ENCODE peak calls at places on chromosomes 6 and 20, in ten cellular contexts. J is uterus, Q is neural progenitor cell, Y is sigmoid colon, E is pancreas, G is OCI-LY7, B is H9, M is MM.1S, F is IMR-90, C is PC-3. L is an unnamed sample. For H3K4me1, the result is how much of the 10 kb centered on the place peaks cover.

GRCh38 chr6:72649032-72649984 is 27.4 kb downstream of the KCNQ5 start:
- DNase-seq in J (no peak), Q (no peak), Y (no peak), E (no peak), G (no peak), B (no peak), M (no peak), F (peak), C (peak), L (no peak)

GRCh38 chr20:38187512-38187911 is 22.4 kb upstream of the TGM2 start:
- DNase-seq in J (no peak), Q (peak), Y (peak), E (no peak), G (no peak), B (peak), M (no peak), F (peak), C (no peak), L (peak)

GRCh38 chr6:37024665-37025337 is 19.3 kb downstream of the FGD2 start:
- DNase-seq in J (no peak), Q (no peak), Y (no peak), E (no peak), G (no peak), B (no peak), M (peak), F (peak), C (peak), L (peak)

GRCh38 chr6:42817910-42818309 is 36.1 kb downstream of the BICRAL start:
- DNase-seq in J (no peak), Q (no peak), Y (no peak), E (no peak), G (no peak), B (no peak), M (no peak), F (no peak), C (no peak), L (no peak)

GRCh38 chr20:34180460-34181108 is 60.6 kb upstream of the ASIP start:
- DNase-seq in J (no peak), Q (no peak), Y (no peak), E (peak), G (no peak), B (no peak), M (no peak), F (no peak), C (peak), L (no peak)

GRCh38 chr6:12351672-12352071 is 61.5 kb downstream of the EDN1 start:
- DNase-seq in J (no peak), Q (no peak), Y (no peak), E (no peak), G (no peak), B (peak), M (no peak), F (no peak), C (no peak), L (no peak)

GRCh38 chr20:39264506-39265172 is 302.5 kb downstream of the DHX35 start:
- DNase-seq in J (peak), Q (peak), Y (peak), E (peak), G (peak), B (peak), M (peak), F (peak), C (peak), L (no peak)

GRCh38 chr6:80872194-80872950 is 765.9 kb downstream of the BCKDHB start:
- DNase-seq in J (peak), Q (no peak), Y (no peak), E (no peak), G (no peak), B (no peak), M (no peak), F (no peak), C (no peak), L (no peak)

GRCh38 chr6:154479388-154480143 is 30.9 kb downstream of the CNKSR3 start:
- DNase-seq in J (no peak), Q (no peak), Y (no peak), E (no peak), G (no peak), B (no peak), M (no peak), F (peak), C (no peak), L (no peak)

GRCh38 chr6:22737331-22737730 is 168.0 kb downstream of the HDGFL1 start:
- DNase-seq in J (peak), Q (peak), Y (peak), E (peak), G (no peak), B (peak), M (no peak), F (peak), C (peak), L (no peak)

GRCh38 chr6:30129818-30130679 is 5.9 kb upstream of the TRIM40 start:
- DNase-seq in J (no peak), Q (no peak), Y (no peak), E (no peak), G (no peak), B (no peak), M (no peak), F (no peak), C (peak), L (no peak)

GRCh38 chr6:138537090-138537489 is 37.8 kb upstream of the NHSL1 start:
- DNase-seq in J (no peak), Q (no peak), Y (no peak), E (no peak), G (no peak), B (no peak), M (no peak), F (peak), C (no peak), L (no peak)

GRCh38 chr6:83270971-83271714 is 78.0 kb downstream of the RWDD2A start:
- DNase-seq in J (no peak), Q (no peak), Y (no peak), E (no peak), G (no peak), B (no peak), M (no peak), F (peak), C (peak), L (no peak)

GRCh38 chr6:2244261-2245102 is 923 bp downstream of the GMDS start:
- DNase-seq in J (no peak), Q (no peak), Y (no peak), E (peak), G (no peak), B (no peak), M (peak), F (no peak), C (peak), L (no peak)

GRCh38 chr6:138979365-138979764 is 8.7 kb downstream of the REPS1 start:
- DNase-seq in J (no peak), Q (no peak), Y (no peak), E (no peak), G (no peak), B (no peak), M (no peak), F (peak), C (no peak), L (no peak)

GRCh38 chr6:150830409-150831165 is 34.9 kb upstream of the MTHFD1L start:
- DNase-seq in J (no peak), Q (no peak), Y (no peak), E (no peak), G (no peak), B (no peak), M (no peak), F (peak), C (peak), L (no peak)

GRCh38 chr6:75480425-75480824 is 13.2 kb downstream of the FILIP1 start:
- DNase-seq in J (no peak), Q (no peak), Y (no peak), E (no peak), G (no peak), B (no peak), M (no peak), F (peak), C (no peak), L (no peak)

GRCh38 chr6:106102034-106102433 is 15.9 kb downstream of the PRDM1 start:
- DNase-seq in J (no peak), Q (no peak), Y (no peak), E (no peak), G (no peak), B (no peak), M (peak), F (no peak), C (no peak), L (no peak)

GRCh38 chr6:44093750-44094402 is 33.4 kb downstream of the MRPL14 start:
- DNase-seq in J (no peak), Q (no peak), Y (no peak), E (no peak), G (no peak), B (no peak), M (no peak), F (no peak), C (no peak), L (no peak)

GRCh38 chr6:108350528-108350927 is 55.7 kb downstream of the AFG1L start:
- DNase-seq in J (no peak), Q (no peak), Y (no peak), E (peak), G (no peak), B (no peak), M (no peak), F (no peak), C (no peak), L (no peak)

GRCh38 chr6:156633291-156633690 is 143.9 kb upstream of the ARID1B start:
- DNase-seq in J (no peak), Q (no peak), Y (no peak), E (no peak), G (no peak), B (no peak), M (no peak), F (no peak), C (no peak), L (no peak)

GRCh38 chr6:168031411-168032382 is 34.2 kb downstream of the KIF25 start:
- DNase-seq in J (no peak), Q (no peak), Y (no peak), E (no peak), G (no peak), B (no peak), M (no peak), F (peak), C (no peak), L (no peak)

GRCh38 chr6:12228447-12229146 is 61.6 kb upstream of the EDN1 start:
- DNase-seq in J (no peak), Q (no peak), Y (no peak), E (no peak), G (no peak), B (no peak), M (no peak), F (no peak), C (no peak), L (no peak)

GRCh38 chr6:42532038-42532669 is 31.7 kb upstream of the UBR2 start:
- DNase-seq in J (no peak), Q (peak), Y (no peak), E (peak), G (peak), B (no peak), M (peak), F (peak), C (peak), L (no peak)

GRCh38 chr6:138691595-138692057 is 81.9 kb upstream of the CCDC28A start:
- DNase-seq in J (no peak), Q (peak), Y (no peak), E (no peak), G (no peak), B (peak), M (no peak), F (peak), C (peak), L (no peak)

GRCh38 chr6:158047120-158047518 is 65.5 kb downstream of the SYNJ2 start:
- DNase-seq in J (no peak), Q (no peak), Y (no peak), E (no peak), G (no peak), B (no peak), M (no peak), F (peak), C (peak), L (no peak)

GRCh38 chr20:40680560-40680959 is 8.5 kb downstream of the MAFB start:
- DNase-seq in J (no peak), Q (no peak), Y (no peak), E (no peak), G (no peak), B (no peak), M (no peak), F (no peak), C (no peak), L (no peak)

GRCh38 chr6:154593122-154593521 is 82.6 kb upstream of the CNKSR3 start:
- DNase-seq in J (peak), Q (no peak), Y (peak), E (peak), G (no peak), B (peak), M (no peak), F (no peak), C (no peak), L (no peak)

GRCh38 chr6:53855940-53856339 is 61.1 kb downstream of the LRRC1 start:
- DNase-seq in J (no peak), Q (no peak), Y (no peak), E (no peak), G (no peak), B (no peak), M (no peak), F (no peak), C (no peak), L (no peak)

GRCh38 chr6:120214097-120214496 is 864.5 kb upstream of the MAN1A1 start:
- DNase-seq in J (no peak), Q (no peak), Y (no peak), E (no peak), G (no peak), B (no peak), M (no peak), F (no peak), C (peak), L (no peak)

GRCh38 chr6:28657756-28658465 is 132.2 kb downstream of the GPX5 start:
- DNase-seq in J (peak), Q (peak), Y (no peak), E (no peak), G (peak), B (peak), M (peak), F (peak), C (peak), L (no peak)

GRCh38 chr6:116662186-116662585 is 6.4 kb downstream of the ZUP1 start:
- DNase-seq in J (no peak), Q (no peak), Y (no peak), E (no peak), G (no peak), B (no peak), M (no peak), F (peak), C (no peak), L (no peak)

GRCh38 chr6:148179786-148180185 is 162.9 kb upstream of the SASH1 start:
- DNase-seq in J (no peak), Q (peak), Y (no peak), E (no peak), G (no peak), B (no peak), M (no peak), F (peak), C (peak), L (no peak)

GRCh38 chr6:163814494-163815364 is 400.2 kb downstream of the QKI start:
- DNase-seq in J (peak), Q (no peak), Y (no peak), E (no peak), G (peak), B (no peak), M (no peak), F (peak), C (peak), L (no peak)

GRCh38 chr20:21693322-21693721 is 12.1 kb upstream of the PAX1 start:
- DNase-seq in J (no peak), Q (peak), Y (no peak), E (no peak), G (peak), B (peak), M (no peak), F (no peak), C (no peak), L (no peak)
- TF ChIP-seq CTCF in J (no peak), Q (peak), Y (no peak), E (no peak), G (peak), B (peak), M (no peak), F (no peak), C (peak), L (peak)

GRCh38 chr20:64047046-64047389 is 2.4 kb downstream of the SOX18 start:
- DNase-seq in J (no peak), Q (no peak), Y (no peak), E (no peak), G (no peak), B (no peak), M (no peak), F (no peak), C (no peak), L (no peak)
- H3K4me1 ChIP-seq in J (under half), Q (under half), Y (under half), E (under half), G (under half), B (under half), M (under half), F (under half), C (under half), L (under half)

DNA sequence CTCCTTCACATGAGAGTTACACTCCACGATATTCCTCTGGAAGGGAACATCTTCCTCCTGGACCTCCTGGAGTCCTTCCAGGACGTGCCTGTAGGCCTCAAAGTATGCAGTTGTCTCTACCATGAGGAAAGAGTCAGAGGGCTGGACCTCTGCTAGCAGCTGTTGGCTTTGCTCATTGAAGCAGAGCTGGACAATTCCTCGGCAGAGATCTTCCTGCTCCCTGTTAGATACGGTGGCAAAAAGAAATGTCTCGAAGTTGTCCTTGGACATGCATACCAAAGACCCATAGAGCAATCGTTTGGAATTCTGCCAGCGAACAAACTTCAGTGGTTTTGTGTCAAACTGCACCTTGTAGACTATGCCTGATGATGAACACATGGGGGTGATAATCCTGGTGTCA is 7.7 kb downstream of the ZNFX1 start:
- DNase-seq in J (no peak), Q (no peak), Y (no peak), E (no peak), G (no peak), B (no peak), M (no peak), F (peak), C (no peak), L (no peak)
- H3K27ac ChIP-seq in J (no peak), Q (no peak), Y (no peak), E (no peak), G (no peak), B (no peak), M (no peak), F (no peak), C (no peak), L (no peak)

GRCh38 chr6:78438135-78438534 is 429.2 kb upstream of the IRAK1BP1 start:
- DNase-seq in J (no peak), Q (no peak), Y (no peak), E (no peak), G (no peak), B (no peak), M (no peak), F (no peak), C (no peak), L (no peak)

GRCh38 chr6:78436335-78436734 is 431.0 kb upstream of the IRAK1BP1 start:
- DNase-seq in J (no peak), Q (peak), Y (no peak), E (no peak), G (no peak), B (no peak), M (no peak), F (peak), C (peak), L (no peak)
- TF ChIP-seq CTCF in J (no peak), Q (peak), Y (no peak), E (no peak), G (peak), B (peak), M (peak), F (peak), C (peak), L (peak)

GRCh38 chr20:44600758-44601562 is 18.6 kb downstream of the PKIG start:
- DNase-seq in J (no peak), Q (no peak), Y (peak), E (no peak), G (no peak), B (no peak), M (no peak), F (peak), C (no peak), L (peak)
- H3K4me1 ChIP-seq in J (under half), Q (under half), Y (half or more), E (under half), G (under half), B (under half), M (under half), F (under half), C (under half), L (under half)

GRCh38 chr20:53657289-53657678 is 63.6 kb upstream of the ZNF217 start:
- DNase-seq in J (no peak), Q (no peak), Y (no peak), E (no peak), G (no peak), B (no peak), M (peak), F (no peak), C (no peak), L (no peak)
- H3K27ac ChIP-seq in J (peak), Q (no peak), Y (peak), E (peak), G (no peak), B (no peak), M (peak), F (no peak), C (no peak), L (no peak)

GRCh38 chr6:97069363-97069762 is 144.8 kb downstream of the KLHL32 start:
- DNase-seq in J (no peak), Q (no peak), Y (no peak), E (no peak), G (no peak), B (no peak), M (no peak), F (no peak), C (no peak), L (no peak)

GRCh38 chr6:97077380-97077779 is 152.9 kb downstream of the KLHL32 start:
- DNase-seq in J (no peak), Q (peak), Y (no peak), E (no peak), G (no peak), B (no peak), M (no peak), F (no peak), C (no peak), L (no peak)

GRCh38 chr6:97078791-97079190 is 154.3 kb downstream of the KLHL32 start:
- DNase-seq in J (no peak), Q (no peak), Y (no peak), E (no peak), G (no peak), B (no peak), M (no peak), F (no peak), C (no peak), L (no peak)

DNA sequence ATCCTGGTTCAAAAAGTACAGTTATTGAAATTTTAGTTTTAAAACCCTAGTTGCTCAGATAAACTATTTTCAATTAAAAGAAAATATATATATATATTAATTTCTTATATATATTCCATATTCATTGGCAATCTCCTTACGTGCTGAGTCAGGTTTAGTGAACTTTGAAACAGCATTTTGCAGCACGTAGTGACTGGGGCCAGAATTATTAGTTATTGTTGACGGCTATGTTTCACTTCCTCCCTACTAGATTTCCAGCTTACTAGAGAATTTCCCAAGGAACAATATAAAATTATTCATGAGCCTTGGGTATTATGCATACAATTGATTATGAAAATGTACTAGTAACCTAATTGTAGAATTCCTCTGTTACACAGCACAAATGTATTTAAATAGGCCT is 150.3 kb downstream of the KLHL32 start:
- DNase-seq in J (no peak), Q (no peak), Y (no peak), E (no peak), G (no peak), B (no peak), M (no peak), F (no peak), C (no peak), L (no peak)
- TF ChIP-seq CTCF in J (no peak), Q (no peak), Y (no peak), E (no peak), G (no peak), B (no peak), M (no peak), F (no peak), C (no peak), L (no peak)

DNA sequence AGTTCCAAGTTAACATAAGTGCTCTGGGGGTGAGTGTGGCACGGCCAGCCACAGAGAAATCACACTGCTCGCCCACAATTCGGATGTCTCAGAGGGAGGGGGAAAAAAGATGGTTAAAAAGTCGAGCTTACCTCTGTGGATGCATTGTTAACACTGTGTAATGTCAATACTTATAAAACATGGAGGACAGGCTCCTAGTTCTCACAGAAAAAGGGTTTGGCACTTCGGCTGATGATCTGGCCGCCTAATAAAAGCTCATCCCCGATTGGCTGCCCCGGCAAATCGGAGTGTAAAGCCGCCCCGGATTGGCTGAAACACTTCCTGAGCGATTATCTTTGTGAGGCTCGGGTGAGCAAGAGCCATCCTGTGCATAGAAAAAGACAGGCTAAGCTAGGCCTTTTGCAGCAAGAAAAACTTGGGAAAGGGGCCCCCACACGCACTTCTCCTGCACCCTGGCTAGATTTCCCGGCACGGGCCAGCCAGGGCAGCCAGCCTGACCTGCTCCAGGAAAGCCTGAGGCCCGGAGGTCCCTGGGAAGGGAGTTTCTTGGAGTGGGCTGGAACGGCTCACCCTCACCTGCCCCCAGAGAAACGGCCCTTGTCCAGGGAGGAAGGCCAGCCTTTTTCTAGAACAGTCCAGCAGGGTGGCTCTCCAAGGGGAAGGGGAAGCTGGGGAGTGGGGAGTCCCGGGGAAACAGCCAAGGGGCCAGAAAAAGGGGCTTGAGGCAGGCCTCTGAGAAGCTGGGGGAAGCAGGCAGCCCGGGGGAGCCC is at the start of gene ZMYND8:
- DNase-seq in J (peak), Q (peak), Y (peak), E (peak), G (peak), B (peak), M (peak), F (peak), C (peak), L (peak)
- H3K4me1 ChIP-seq in J (under half), Q (half or more), Y (half or more), E (half or more), G (half or more), B (half or more), M (under half), F (half or more), C (half or more), L (half or more)